ENCODE peak calls at places on chromosomes 3 and 15, in ten cellular contexts. One of them, this sample, is unnamed.

GRCh38 chr3:134008630-134009156 is 21.0 kb downstream of the SLCO2A1 start:
- DNase-seq in GM04504: peak; percentile 73
- DNase-seq in stimulated activated CD4-positive, alpha-beta T cell treated with anti-CD3 and anti-CD28 coated beads, Interleukin-1b, Interleukin-23, amount 100 ng/mL, for 1 hour: no peak
- DNase-seq in left ventricle myocardium superior: no peak
- DNase-seq in lung: no peak
- DNase-seq in T-helper 2 cell: no peak
- DNase-seq in transverse colon: no peak
- DNase-seq in substantia nigra: no peak
- DNase-seq in H54: no peak
- DNase-seq in SJSA1: peak; percentile 97
- DNase-seq in this sample: no peak

GRCh38 chr3:188788621-188789081 is 383.1 kb upstream of the TPRG1 start:
- DNase-seq in SJSA1: peak; percentile 61
- DNase-seq in stimulated activated CD4-positive, alpha-beta T cell treated with anti-CD3 and anti-CD28 coated beads, Interleukin-1b, Interleukin-23, amount 100 ng/mL, for 1 hour: no peak
- DNase-seq in substantia nigra: no peak
- DNase-seq in T-helper 2 cell: peak; percentile 27
- DNase-seq in transverse colon: no peak
- DNase-seq in lung: no peak
- DNase-seq in H54: peak; percentile 19
- DNase-seq in left ventricle myocardium superior: no peak
- DNase-seq in GM04504: peak; percentile 55
- DNase-seq in this sample: no peak

GRCh38 chr15:67685008-67685599 is 140.2 kb upstream of the SKOR1 start:
- DNase-seq in transverse colon: no peak
- DNase-seq in left ventricle myocardium superior: no peak
- DNase-seq in substantia nigra: no peak
- DNase-seq in lung: no peak
- DNase-seq in H54: no peak
- DNase-seq in stimulated activated CD4-positive, alpha-beta T cell treated with anti-CD3 and anti-CD28 coated beads, Interleukin-1b, Interleukin-23, amount 100 ng/mL, for 1 hour: no peak
- DNase-seq in SJSA1: peak; percentile 26
- DNase-seq in T-helper 2 cell: no peak
- DNase-seq in GM04504: no peak
- DNase-seq in this sample: no peak

GRCh38 chr3:71022552-71023335 is 560.8 kb downstream of the FOXP1 start:
- DNase-seq in GM04504: no peak
- DNase-seq in lung: no peak
- DNase-seq in H54: peak; percentile 5
- DNase-seq in stimulated activated CD4-positive, alpha-beta T cell treated with anti-CD3 and anti-CD28 coated beads, Interleukin-1b, Interleukin-23, amount 100 ng/mL, for 1 hour: no peak
- DNase-seq in left ventricle myocardium superior: no peak
- DNase-seq in transverse colon: no peak
- DNase-seq in substantia nigra: peak; percentile 41
- DNase-seq in T-helper 2 cell: no peak
- DNase-seq in SJSA1: peak; percentile 9
- DNase-seq in this sample: no peak

GRCh38 chr15:33405096-33405495 is 94.3 kb downstream of the RYR3 start:
- DNase-seq in T-helper 2 cell: no peak
- DNase-seq in left ventricle myocardium superior: no peak
- DNase-seq in substantia nigra: no peak
- DNase-seq in transverse colon: no peak
- DNase-seq in H54: no peak
- DNase-seq in GM04504: no peak
- DNase-seq in stimulated activated CD4-positive, alpha-beta T cell treated with anti-CD3 and anti-CD28 coated beads, Interleukin-1b, Interleukin-23, amount 100 ng/mL, for 1 hour: no peak
- DNase-seq in SJSA1: no peak
- DNase-seq in lung: no peak
- DNase-seq in this sample: no peak

GRCh38 chr3:194042947-194043346 is 93.0 kb upstream of the HES1 start:
- DNase-seq in GM04504: peak; percentile 38
- DNase-seq in transverse colon: no peak
- DNase-seq in lung: no peak
- DNase-seq in substantia nigra: no peak
- DNase-seq in H54: no peak
- DNase-seq in left ventricle myocardium superior: no peak
- DNase-seq in T-helper 2 cell: no peak
- DNase-seq in SJSA1: peak; percentile 68
- DNase-seq in stimulated activated CD4-positive, alpha-beta T cell treated with anti-CD3 and anti-CD28 coated beads, Interleukin-1b, Interleukin-23, amount 100 ng/mL, for 1 hour: no peak
- DNase-seq in this sample: no peak

GRCh38 chr3:179528786-179529185 is 33.9 kb upstream of the ACTL6A start:
- DNase-seq in left ventricle myocardium superior: no peak
- DNase-seq in T-helper 2 cell: no peak
- DNase-seq in transverse colon: no peak
- DNase-seq in stimulated activated CD4-positive, alpha-beta T cell treated with anti-CD3 and anti-CD28 coated beads, Interleukin-1b, Interleukin-23, amount 100 ng/mL, for 1 hour: no peak
- DNase-seq in lung: no peak
- DNase-seq in GM04504: no peak
- DNase-seq in substantia nigra: no peak
- DNase-seq in H54: peak; percentile 28
- DNase-seq in SJSA1: no peak
- DNase-seq in this sample: no peak

GRCh38 chr15:22979699-22980188 is 424 bp downstream of the CYFIP1 start:
- DNase-seq in H54: no peak
- DNase-seq in stimulated activated CD4-positive, alpha-beta T cell treated with anti-CD3 and anti-CD28 coated beads, Interleukin-1b, Interleukin-23, amount 100 ng/mL, for 1 hour: no peak
- DNase-seq in substantia nigra: no peak
- DNase-seq in lung: no peak
- DNase-seq in SJSA1: no peak
- DNase-seq in transverse colon: peak; percentile 26
- DNase-seq in T-helper 2 cell: no peak
- DNase-seq in left ventricle myocardium superior: peak; percentile 53
- DNase-seq in GM04504: no peak
- DNase-seq in this sample: no peak

GRCh38 chr3:13062647-13063046 is 10.6 kb downstream of the IQSEC1 start:
- DNase-seq in GM04504: no peak
- DNase-seq in SJSA1: no peak
- DNase-seq in lung: no peak
- DNase-seq in T-helper 2 cell: no peak
- DNase-seq in substantia nigra: no peak
- DNase-seq in H54: no peak
- DNase-seq in transverse colon: no peak
- DNase-seq in stimulated activated CD4-positive, alpha-beta T cell treated with anti-CD3 and anti-CD28 coated beads, Interleukin-1b, Interleukin-23, amount 100 ng/mL, for 1 hour: no peak
- DNase-seq in left ventricle myocardium superior: no peak
- DNase-seq in this sample: no peak

GRCh38 chr15:56866798-56867197 is 51.6 kb upstream of the TCF12 start:
- DNase-seq in transverse colon: no peak
- DNase-seq in stimulated activated CD4-positive, alpha-beta T cell treated with anti-CD3 and anti-CD28 coated beads, Interleukin-1b, Interleukin-23, amount 100 ng/mL, for 1 hour: no peak
- DNase-seq in left ventricle myocardium superior: no peak
- DNase-seq in lung: no peak
- DNase-seq in substantia nigra: no peak
- DNase-seq in GM04504: no peak
- DNase-seq in T-helper 2 cell: no peak
- DNase-seq in SJSA1: peak; percentile 36
- DNase-seq in H54: no peak
- DNase-seq in this sample: no peak

GRCh38 chr3:4139462-4140140 is 163.6 kb upstream of the SETMAR start:
- DNase-seq in SJSA1: no peak
- DNase-seq in lung: no peak
- DNase-seq in stimulated activated CD4-positive, alpha-beta T cell treated with anti-CD3 and anti-CD28 coated beads, Interleukin-1b, Interleukin-23, amount 100 ng/mL, for 1 hour: no peak
- DNase-seq in T-helper 2 cell: no peak
- DNase-seq in substantia nigra: no peak
- DNase-seq in GM04504: no peak
- DNase-seq in left ventricle myocardium superior: no peak
- DNase-seq in transverse colon: no peak
- DNase-seq in H54: no peak
- DNase-seq in this sample: no peak

GRCh38 chr3:118938183-118938961 is 96.3 kb downstream of the IGSF11 start:
- DNase-seq in lung: no peak
- DNase-seq in T-helper 2 cell: no peak
- DNase-seq in transverse colon: no peak
- DNase-seq in SJSA1: peak; percentile 45
- DNase-seq in H54: peak; percentile 7
- DNase-seq in substantia nigra: no peak
- DNase-seq in GM04504: no peak
- DNase-seq in left ventricle myocardium superior: no peak
- DNase-seq in stimulated activated CD4-positive, alpha-beta T cell treated with anti-CD3 and anti-CD28 coated beads, Interleukin-1b, Interleukin-23, amount 100 ng/mL, for 1 hour: no peak
- DNase-seq in this sample: no peak

This sample was measured in Panc1.